ENCODE peak calls at places on chromosomes 13 and 19, in nine cellular contexts. Y is lung; T is brain microvascular endothelial cell; X is AG04450; U is MCF 10A; A is astrocyte of the cerebellum; F is CD4-positive, alpha-beta T cell; W is Panc1; I is fibroblast of the aortic adventitia. M is an unnamed sample.

GRCh38 chr19:6536138-6536671 is 5.4 kb downstream of the TNFSF9 start:
- DNase-seq in Y (peak), T (peak), X (no peak), U (peak), A (no peak), F (peak), W (no peak), I (peak), M (no peak)

GRCh38 chr13:35349673-35350278 is 126.7 kb downstream of the MAB21L1 start:
- DNase-seq in Y (no peak), T (peak), X (no peak), U (peak), A (no peak), F (no peak), W (no peak), I (peak), M (no peak)

GRCh38 chr19:13053761-13054604 is 48.7 kb downstream of the LYL1 start:
- DNase-seq in Y (peak), T (peak), X (peak), U (peak), A (peak), F (no peak), W (peak), I (peak), M (peak)

GRCh38 chr19:52296400-52296772 is 583 bp upstream of the ZNF480 start:
- DNase-seq in Y (no peak), T (no peak), X (no peak), U (no peak), A (no peak), F (no peak), W (no peak), I (no peak), M (no peak)

GRCh38 chr13:45828253-45828968 is 23.1 kb downstream of the SIAH3 start:
- DNase-seq in Y (no peak), T (no peak), X (no peak), U (no peak), A (no peak), F (no peak), W (no peak), I (no peak), M (no peak)

GRCh38 chr13:77386880-77387606 is 60.1 kb upstream of the MYCBP2 start:
- DNase-seq in Y (no peak), T (peak), X (no peak), U (peak), A (peak), F (no peak), W (no peak), I (peak), M (peak)

GRCh38 chr19:19381007-19381926 is 24.2 kb upstream of the GATAD2A start:
- DNase-seq in Y (no peak), T (no peak), X (no peak), U (no peak), A (no peak), F (no peak), W (no peak), I (no peak), M (no peak)

GRCh38 chr19:53960886-53961285 is 1.9 kb upstream of the CACNG8 start:
- DNase-seq in Y (no peak), T (no peak), X (no peak), U (no peak), A (no peak), F (no peak), W (no peak), I (no peak), M (no peak)

GRCh38 chr13:86174632-86175031 is 375.4 kb upstream of the SLITRK6 start:
- DNase-seq in Y (no peak), T (no peak), X (no peak), U (no peak), A (no peak), F (no peak), W (no peak), I (no peak), M (no peak)

GRCh38 chr13:113848020-113848419 is 15.9 kb downstream of the GAS6 start:
- DNase-seq in Y (no peak), T (no peak), X (no peak), U (no peak), A (no peak), F (no peak), W (no peak), I (no peak), M (no peak)

GRCh38 chr19:40144947-40145748 is 46.1 kb upstream of the MAP3K10 start:
- DNase-seq in Y (no peak), T (no peak), X (no peak), U (no peak), A (no peak), F (no peak), W (peak), I (no peak), M (no peak)

GRCh38 chr19:17296278-17296677 is 6.9 kb downstream of the ABHD8 start:
- DNase-seq in Y (no peak), T (peak), X (no peak), U (peak), A (no peak), F (no peak), W (peak), I (no peak), M (no peak)

GRCh38 chr13:94708971-94709614 is 3.3 kb downstream of the SOX21 start:
- DNase-seq in Y (no peak), T (no peak), X (no peak), U (no peak), A (no peak), F (no peak), W (no peak), I (no peak), M (no peak)

GRCh38 chr13:75494491-75494890 is 12.5 kb upstream of the TBC1D4 start:
- DNase-seq in Y (no peak), T (peak), X (no peak), U (no peak), A (no peak), F (no peak), W (no peak), I (no peak), M (no peak)

GRCh38 chr13:75493156-75493555 is 11.2 kb upstream of the TBC1D4 start:
- DNase-seq in Y (no peak), T (no peak), X (no peak), U (no peak), A (no peak), F (no peak), W (no peak), I (no peak), M (no peak)

GRCh38 chr13:75492389-75492788 is 10.4 kb upstream of the TBC1D4 start:
- DNase-seq in Y (no peak), T (peak), X (no peak), U (peak), A (no peak), F (no peak), W (no peak), I (peak), M (no peak)

GRCh38 chr13:75495938-75496337 is 14.0 kb upstream of the TBC1D4 start:
- DNase-seq in Y (no peak), T (peak), X (peak), U (no peak), A (peak), F (no peak), W (no peak), I (peak), M (peak)
- TF ChIP-seq CTCF in Y (no peak), T (no peak), X (no peak), U (no peak), A (no peak), F (no peak), W (no peak), I (no peak), M (no peak)

DNA sequence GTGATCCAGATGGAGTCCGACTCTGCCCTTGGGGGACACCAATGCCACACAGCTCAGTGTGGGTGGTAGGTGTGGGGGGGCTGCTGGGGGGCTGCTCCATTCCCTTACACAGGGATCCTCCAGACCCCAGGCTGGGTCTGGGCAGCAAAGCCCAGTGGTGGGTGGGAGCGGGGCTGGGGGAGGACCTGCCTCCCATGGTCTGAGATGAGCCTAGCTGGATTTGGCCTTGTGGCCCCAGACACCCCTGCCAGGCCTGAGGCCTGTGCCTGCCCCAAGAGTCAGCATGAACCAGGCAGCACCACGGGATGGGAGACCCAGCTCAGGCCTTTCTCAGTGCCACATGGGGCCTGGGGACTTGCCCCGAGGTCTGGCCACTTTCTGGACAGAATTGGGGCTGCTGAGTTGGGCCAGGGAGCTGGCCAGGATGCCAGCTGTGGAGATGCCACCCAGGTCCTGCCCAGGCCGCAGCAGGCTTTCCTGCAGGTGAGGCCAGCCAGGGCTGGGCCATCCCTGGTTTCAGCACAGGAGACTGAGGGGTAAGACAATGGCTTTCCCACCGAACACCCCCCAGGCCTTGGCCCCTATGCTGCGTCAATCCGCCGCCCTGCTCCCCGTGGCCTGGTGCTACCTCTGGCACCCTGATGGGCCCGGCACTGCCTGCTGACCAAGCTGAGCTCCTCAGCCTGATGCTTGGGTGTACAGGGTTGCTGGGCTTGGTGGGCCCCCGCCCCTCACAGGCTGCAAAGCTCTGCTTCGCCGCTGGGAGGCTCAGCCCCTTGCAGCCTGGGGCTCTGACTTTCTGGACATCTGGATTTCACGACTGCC is 24.2 kb downstream of the CEBPG start:
- DNase-seq in Y (no peak), T (no peak), X (no peak), U (no peak), A (no peak), F (no peak), W (no peak), I (no peak), M (no peak)
- TF ChIP-seq CTCF in Y (no peak), T (peak), X (peak), U (no peak), A (peak), F (no peak), W (peak), I (peak), M (no peak)

DNA sequence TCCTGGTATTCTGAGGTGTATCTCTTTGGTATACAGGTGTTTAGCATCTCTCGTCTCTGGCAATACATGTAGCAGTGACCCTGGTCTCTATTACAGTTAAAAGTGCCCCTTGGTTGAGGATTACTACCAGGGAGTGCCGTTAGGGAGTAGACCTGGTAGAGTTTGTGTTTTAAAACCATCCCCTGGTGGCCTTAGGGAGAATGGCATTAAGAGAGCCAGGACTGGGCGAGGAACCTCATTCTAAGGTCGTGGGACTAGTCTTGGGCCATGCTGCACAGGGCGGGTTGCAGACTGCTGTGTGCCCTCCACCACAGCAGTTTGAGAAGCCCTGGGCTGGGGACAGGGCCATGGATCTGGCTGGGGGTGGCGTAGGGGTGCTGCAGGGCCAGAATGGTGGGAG is 35.0 kb downstream of the B3GLCT start:
- DNase-seq in Y (no peak), T (no peak), X (no peak), U (no peak), A (no peak), F (no peak), W (no peak), I (no peak), M (no peak)
- TF ChIP-seq CTCF in Y (no peak), T (peak), X (peak), U (peak), A (peak), F (no peak), W (peak), I (peak), M (peak)

DNA sequence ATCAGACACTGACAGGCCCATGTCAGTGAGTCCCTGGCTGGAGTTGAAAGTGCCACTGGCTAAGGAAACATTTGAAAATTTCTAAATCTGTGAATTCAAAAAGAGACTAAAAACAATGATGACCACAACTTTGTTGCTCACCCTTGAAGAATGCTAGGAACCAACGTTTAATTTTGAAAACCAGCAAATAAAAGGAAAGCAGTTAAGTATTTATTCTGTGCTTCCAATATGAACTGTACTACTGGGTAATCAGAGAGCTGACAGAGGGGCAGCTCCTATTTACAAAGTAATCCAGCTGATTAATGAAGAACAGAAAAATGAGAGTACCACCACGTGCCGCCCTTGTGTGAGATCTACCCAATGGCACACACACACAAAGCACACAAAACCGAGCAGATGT is 44.7 kb upstream of the LATS2 start:
- DNase-seq in Y (no peak), T (peak), X (peak), U (no peak), A (peak), F (no peak), W (no peak), I (no peak), M (no peak)
- TF ChIP-seq CTCF in Y (no peak), T (no peak), X (no peak), U (no peak), A (no peak), F (no peak), W (no peak), I (no peak), M (no peak)

GRCh38 chr19:4831351-4832340 is at the start of gene TICAM1:
- DNase-seq in Y (peak), T (peak), X (no peak), U (peak), A (no peak), F (peak), W (no peak), I (peak), M (no peak)

GRCh38 chr19:4830768-4831265 is 695 bp downstream of the TICAM1 start:
- DNase-seq in Y (no peak), T (no peak), X (no peak), U (peak), A (no peak), F (no peak), W (no peak), I (no peak), M (no peak)

GRCh38 chr19:4832776-4833175 is 1.3 kb upstream of the TICAM1 start:
- DNase-seq in Y (no peak), T (no peak), X (no peak), U (no peak), A (no peak), F (no peak), W (no peak), I (no peak), M (no peak)

GRCh38 chr19:4830332-4830731 is 1.2 kb downstream of the TICAM1 start:
- DNase-seq in Y (no peak), T (no peak), X (no peak), U (no peak), A (no peak), F (no peak), W (no peak), I (no peak), M (no peak)

GRCh38 chr19:4829001-4829712 is 2.4 kb downstream of the TICAM1 start:
- DNase-seq in Y (no peak), T (no peak), X (no peak), U (no peak), A (no peak), F (no peak), W (no peak), I (no peak), M (no peak)
- TF ChIP-seq CTCF in Y (no peak), T (peak), X (no peak), U (no peak), A (peak), F (no peak), W (no peak), I (no peak), M (no peak)

GRCh38 chr19:48784527-48784926 is 26.3 kb downstream of the BCAT2 start:
- DNase-seq in Y (no peak), T (no peak), X (no peak), U (no peak), A (no peak), F (no peak), W (no peak), I (peak), M (no peak)
- TF ChIP-seq CTCF in Y (no peak), T (peak), X (peak), U (no peak), A (no peak), F (no peak), W (no peak), I (peak), M (peak)